ENCODE peak calls at places on chromosomes 2 and 18, in ten cellular contexts. W is left kidney; A is stimulated activated CD4-positive, alpha-beta T cell treated with anti-CD3 and anti-CD28 coated beads, Interleukin-12 subunit alpha, Interleukin-12 subunit beta, amount 100 ng/mL, for 48 hours; P is Daoy; Q is GM23338; I is HTR-8/SVneo; E is esophagus squamous epithelium; Y is activated CD8-positive, alpha-beta memory T cell treated with anti-CD3 and anti-CD28 coated beads, Interleukin-2, amount 50 U/mL, for 4 hours; D is sciatic nerve; R is A172. K is an unnamed sample.

GRCh38 chr2:53167227-53167626 is 600.4 kb upstream of the CHAC2 start:
- DNase-seq in Y (no peak), R (no peak), P (no peak), E (no peak), D (no peak), I (no peak), Q (no peak), W (no peak), A (no peak), K (no peak)

GRCh38 chr2:11701206-11701605 is 31.2 kb upstream of the NTSR2 start:
- DNase-seq in I (no peak), W (no peak), R (no peak), Q (no peak), A (no peak), E (no peak), Y (no peak), D (no peak), P (no peak), K (no peak)

GRCh38 chr2:238030422-238031155 is 30.2 kb upstream of the SCLY start:
- DNase-seq in R (no peak), Q (peak), A (no peak), I (no peak), E (no peak), P (no peak), Y (no peak), W (no peak), D (no peak), K (no peak)

GRCh38 chr2:38619458-38620164 is 16.9 kb upstream of the HNRNPLL start:
- DNase-seq in D (no peak), R (peak), W (peak), Q (no peak), E (no peak), A (no peak), Y (no peak), P (peak), I (no peak), K (no peak)

GRCh38 chr2:31943636-31944225 is 67.1 kb downstream of the MEMO1 start:
- DNase-seq in A (no peak), E (no peak), I (no peak), W (no peak), P (no peak), R (no peak), Q (no peak), D (no peak), Y (no peak), K (no peak)

GRCh38 chr18:47417807-47418206 is 166.3 kb upstream of the SKOR2 start:
- DNase-seq in Q (no peak), E (no peak), A (no peak), Y (no peak), P (peak), D (no peak), I (no peak), W (no peak), R (peak), K (no peak)

GRCh38 chr2:103293266-103293583 is 531.4 kb downstream of the TMEM182 start:
- DNase-seq in P (no peak), A (no peak), I (no peak), Y (no peak), Q (peak), E (no peak), W (no peak), D (no peak), R (no peak), K (no peak)

GRCh38 chr2:165238295-165238694 is 919 bp upstream of the SCN2A start:
- DNase-seq in Q (peak), P (no peak), I (no peak), Y (no peak), D (no peak), A (no peak), E (no peak), R (no peak), W (peak), K (no peak)